ENCODE peak calls at places on chromosomes 1 and 21, in five cellular contexts. One of them, this sample, is unnamed.

GRCh38 chr1:29749546-29749945 is 513.2 kb downstream of the PTPRU start:
- DNase-seq in IMR-90: no peak
- DNase-seq in H1: no peak
- DNase-seq in H9: no peak
- DNase-seq in trophoblast cell: no peak
- DNase-seq in this sample: no peak

GRCh38 chr1:167090289-167090942 is at the start of gene GPA33:
- DNase-seq in IMR-90: no peak
- DNase-seq in H1: no peak
- DNase-seq in H9: no peak
- DNase-seq in trophoblast cell: no peak
- DNase-seq in this sample: no peak

GRCh38 chr1:53541761-53542550 is 82.8 kb downstream of the DMRTB1 start:
- DNase-seq in IMR-90: peak
- DNase-seq in H1: no peak
- DNase-seq in H9: peak
- DNase-seq in trophoblast cell: peak
- DNase-seq in this sample: no peak

GRCh38 chr1:8197493-8198282 is 120.2 kb upstream of the SLC45A1 start:
- DNase-seq in IMR-90: peak
- DNase-seq in H1: no peak
- DNase-seq in H9: no peak
- DNase-seq in trophoblast cell: peak
- DNase-seq in this sample: no peak

GRCh38 chr1:171266930-171267329 is 18.6 kb downstream of the FMO1 start:
- DNase-seq in IMR-90: no peak
- DNase-seq in H1: no peak
- DNase-seq in H9: no peak
- DNase-seq in trophoblast cell: no peak
- DNase-seq in this sample: no peak

GRCh38 chr21:33881689-33882440 is 33.7 kb downstream of the ATP5PO start:
- DNase-seq in IMR-90: no peak
- DNase-seq in H1: no peak
- DNase-seq in H9: no peak
- DNase-seq in trophoblast cell: no peak
- DNase-seq in this sample: no peak

GRCh38 chr1:9024837-9025236 is 1.4 kb downstream of the SLC2A7 start:
- DNase-seq in IMR-90: no peak
- DNase-seq in H1: no peak
- DNase-seq in H9: no peak
- DNase-seq in trophoblast cell: no peak
- DNase-seq in this sample: no peak

GRCh38 chr1:55204997-55205396 is 10.2 kb downstream of the USP24 start:
- DNase-seq in IMR-90: no peak
- DNase-seq in H1: no peak
- DNase-seq in H9: no peak
- DNase-seq in trophoblast cell: no peak
- DNase-seq in this sample: no peak

GRCh38 chr1:36253463-36253862 is 29.2 kb downstream of the THRAP3 start:
- DNase-seq in IMR-90: peak
- DNase-seq in H1: no peak
- DNase-seq in H9: no peak
- DNase-seq in trophoblast cell: no peak
- DNase-seq in this sample: no peak

GRCh38 chr21:14545906-14546480 is at the start of gene SAMSN1:
- DNase-seq in IMR-90: no peak
- DNase-seq in H1: no peak
- DNase-seq in H9: no peak
- DNase-seq in trophoblast cell: no peak
- DNase-seq in this sample: no peak

GRCh38 chr1:240691521-240692338 is 79.8 kb upstream of the GREM2 start:
- DNase-seq in IMR-90: peak
- DNase-seq in H1: peak
- DNase-seq in H9: peak
- DNase-seq in trophoblast cell: peak
- DNase-seq in this sample: peak

DNA sequence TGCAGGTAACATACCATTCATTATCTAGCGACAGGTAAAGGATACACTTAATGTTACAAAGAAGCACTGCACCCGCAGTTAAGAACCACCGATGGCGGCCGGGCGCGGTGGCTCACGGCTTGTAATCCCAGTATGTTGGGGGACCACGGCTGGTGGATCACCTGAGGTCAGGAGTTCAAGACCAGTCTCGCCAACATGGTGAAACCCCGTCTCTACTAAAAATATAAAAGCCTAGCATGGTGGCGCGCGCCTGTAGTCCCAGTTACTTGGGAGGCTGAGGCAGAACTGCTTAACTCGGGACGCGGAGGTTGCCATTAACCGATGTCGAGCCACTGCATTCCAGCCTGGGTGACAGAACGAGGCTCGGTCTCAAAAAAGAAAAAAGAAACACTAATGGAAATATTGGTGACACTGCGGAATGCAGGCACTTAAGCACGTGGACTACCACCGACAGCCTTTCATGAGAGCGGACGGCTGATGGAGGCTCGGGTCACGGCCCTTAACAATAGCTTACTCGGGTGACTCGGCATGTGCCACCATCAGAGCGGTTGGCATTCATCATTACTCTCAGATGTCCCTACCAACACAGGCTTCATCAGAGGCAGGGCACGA is 542 bp downstream of the GAS5 start:
- DNase-seq in IMR-90: no peak
- DNase-seq in H1: no peak
- DNase-seq in H9: peak
- DNase-seq in trophoblast cell: no peak
- DNase-seq in this sample: no peak
- H3K18ac ChIP-seq in IMR-90: peak
- H3K18ac ChIP-seq in H1: peak
- H3K18ac ChIP-seq in H9: peak
- H3K18ac ChIP-seq in trophoblast cell: peak
- H3K18ac ChIP-seq in this sample: peak

DNA sequence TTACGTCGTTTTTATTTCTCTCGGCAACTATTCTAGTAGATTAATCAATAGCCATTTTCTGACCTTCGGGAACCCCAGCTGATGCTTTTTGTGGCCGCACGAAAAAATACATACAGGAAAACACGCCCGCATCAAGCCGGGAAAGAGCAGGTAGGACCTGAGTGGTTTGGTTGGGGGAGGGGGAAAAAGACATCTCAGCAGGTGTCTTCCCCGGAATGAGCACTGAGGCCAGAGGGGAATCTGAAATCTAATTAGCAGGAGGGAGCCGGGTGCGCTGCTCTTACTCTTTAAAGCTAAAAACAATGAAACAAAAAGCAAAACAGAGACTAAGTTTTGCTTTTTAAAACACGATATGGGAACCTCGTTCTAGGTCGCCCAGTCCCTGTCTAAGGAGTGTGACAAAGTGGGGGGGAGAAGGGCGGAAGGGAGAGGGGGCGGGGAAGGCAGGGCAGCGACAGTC is 549 bp upstream of the FOXD3 start:
- DNase-seq in IMR-90: no peak
- DNase-seq in H1: peak
- DNase-seq in H9: peak
- DNase-seq in trophoblast cell: no peak
- DNase-seq in this sample: peak
- H3K9ac ChIP-seq in IMR-90: no peak
- H3K9ac ChIP-seq in H1: peak
- H3K9ac ChIP-seq in H9: peak
- H3K9ac ChIP-seq in trophoblast cell: no peak
- H3K9ac ChIP-seq in this sample: no peak

GRCh38 chr1:161198877-161199431 is at the start of gene ADAMTS4:
- DNase-seq in IMR-90: peak
- DNase-seq in H1: peak
- DNase-seq in H9: peak
- DNase-seq in trophoblast cell: no peak
- DNase-seq in this sample: no peak
- H3K18ac ChIP-seq in IMR-90: no peak
- H3K18ac ChIP-seq in H1: peak
- H3K18ac ChIP-seq in H9: peak
- H3K18ac ChIP-seq in trophoblast cell: no peak
- H3K18ac ChIP-seq in this sample: peak

GRCh38 chr1:93238425-93238824 is 57.9 kb downstream of the CCDC18 start:
- DNase-seq in IMR-90: no peak
- DNase-seq in H1: no peak
- DNase-seq in H9: no peak
- DNase-seq in trophoblast cell: no peak
- DNase-seq in this sample: no peak
- H3K9ac ChIP-seq in IMR-90: no peak
- H3K9ac ChIP-seq in H1: no peak
- H3K9ac ChIP-seq in H9: no peak
- H3K9ac ChIP-seq in trophoblast cell: no peak
- H3K9ac ChIP-seq in this sample: no peak

GRCh38 chr1:246708166-246708565 is 16.0 kb upstream of the SCCPDH start:
- DNase-seq in IMR-90: no peak
- DNase-seq in H1: no peak
- DNase-seq in H9: no peak
- DNase-seq in trophoblast cell: no peak
- DNase-seq in this sample: no peak

GRCh38 chr1:246705368-246705767 is 18.8 kb upstream of the SCCPDH start:
- DNase-seq in IMR-90: peak
- DNase-seq in H1: no peak
- DNase-seq in H9: no peak
- DNase-seq in trophoblast cell: peak
- DNase-seq in this sample: no peak

GRCh38 chr1:246711548-246712003 is 12.6 kb upstream of the SCCPDH start:
- DNase-seq in IMR-90: no peak
- DNase-seq in H1: no peak
- DNase-seq in H9: no peak
- DNase-seq in trophoblast cell: no peak
- DNase-seq in this sample: no peak

GRCh38 chr1:246709196-246709595 is 15.0 kb upstream of the SCCPDH start:
- DNase-seq in IMR-90: no peak
- DNase-seq in H1: no peak
- DNase-seq in H9: no peak
- DNase-seq in trophoblast cell: no peak
- DNase-seq in this sample: no peak

DNA sequence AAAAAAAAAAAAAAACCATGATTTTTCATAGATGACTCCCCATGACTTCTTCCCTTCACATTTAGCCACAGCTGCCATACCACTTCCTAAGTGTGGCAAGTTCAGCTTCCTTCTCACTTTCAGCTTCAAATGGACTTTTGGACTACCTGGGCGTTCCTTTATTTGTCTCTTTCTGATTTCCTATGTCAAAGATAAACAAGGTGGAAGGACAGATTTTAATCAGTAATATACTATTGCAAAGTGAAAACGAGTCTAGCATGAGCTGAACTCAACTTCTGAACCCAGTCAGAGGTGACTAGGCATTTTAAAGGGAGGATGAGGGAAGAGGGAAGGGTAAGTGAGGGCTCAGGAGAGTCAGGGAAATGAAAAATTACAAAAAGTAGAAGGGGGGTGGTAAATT is 14.4 kb upstream of the SCCPDH start:
- DNase-seq in IMR-90: no peak
- DNase-seq in H1: no peak
- DNase-seq in H9: no peak
- DNase-seq in trophoblast cell: no peak
- DNase-seq in this sample: no peak
- H3K18ac ChIP-seq in IMR-90: no peak
- H3K18ac ChIP-seq in H1: no peak
- H3K18ac ChIP-seq in H9: no peak
- H3K18ac ChIP-seq in trophoblast cell: no peak
- H3K18ac ChIP-seq in this sample: no peak

GRCh38 chr1:19035356-19036048 is 79.0 kb upstream of the IFFO2 start:
- DNase-seq in IMR-90: no peak
- DNase-seq in H1: no peak
- DNase-seq in H9: no peak
- DNase-seq in trophoblast cell: no peak
- DNase-seq in this sample: no peak

GRCh38 chr1:19036049-19036546 is 79.6 kb upstream of the IFFO2 start:
- DNase-seq in IMR-90: no peak
- DNase-seq in H1: no peak
- DNase-seq in H9: no peak
- DNase-seq in trophoblast cell: no peak
- DNase-seq in this sample: no peak

GRCh38 chr1:19033516-19033840 is 77.0 kb upstream of the IFFO2 start:
- DNase-seq in IMR-90: no peak
- DNase-seq in H1: no peak
- DNase-seq in H9: no peak
- DNase-seq in trophoblast cell: no peak
- DNase-seq in this sample: no peak

GRCh38 chr1:19033926-19034680 is 77.6 kb upstream of the IFFO2 start:
- DNase-seq in IMR-90: peak
- DNase-seq in H1: no peak
- DNase-seq in H9: no peak
- DNase-seq in trophoblast cell: peak
- DNase-seq in this sample: no peak

GRCh38 chr1:19034721-19035120 is 78.2 kb upstream of the IFFO2 start:
- DNase-seq in IMR-90: no peak
- DNase-seq in H1: no peak
- DNase-seq in H9: no peak
- DNase-seq in trophoblast cell: no peak
- DNase-seq in this sample: no peak
- H3K9ac ChIP-seq in IMR-90: no peak
- H3K9ac ChIP-seq in H1: no peak
- H3K9ac ChIP-seq in H9: no peak
- H3K9ac ChIP-seq in trophoblast cell: no peak
- H3K9ac ChIP-seq in this sample: no peak

GRCh38 chr21:45286671-45287437 is 841 bp downstream of the POFUT2 start:
- DNase-seq in IMR-90: peak
- DNase-seq in H1: peak
- DNase-seq in H9: peak
- DNase-seq in trophoblast cell: no peak
- DNase-seq in this sample: peak
- H3K18ac ChIP-seq in IMR-90: no peak
- H3K18ac ChIP-seq in H1: no peak
- H3K18ac ChIP-seq in H9: no peak
- H3K18ac ChIP-seq in trophoblast cell: peak
- H3K18ac ChIP-seq in this sample: peak

GRCh38 chr1:10398734-10399486 is at the start of gene PGD:
- DNase-seq in IMR-90: peak
- DNase-seq in H1: peak
- DNase-seq in H9: peak
- DNase-seq in trophoblast cell: peak
- DNase-seq in this sample: peak

GRCh38 chr1:10399487-10399917 is 638 bp downstream of the PGD start:
- DNase-seq in IMR-90: peak
- DNase-seq in H1: no peak
- DNase-seq in H9: no peak
- DNase-seq in trophoblast cell: no peak
- DNase-seq in this sample: no peak

GRCh38 chr1:10402729-10403274 is 3.9 kb downstream of the PGD start:
- DNase-seq in IMR-90: peak
- DNase-seq in H1: no peak
- DNase-seq in H9: no peak
- DNase-seq in trophoblast cell: no peak
- DNase-seq in this sample: no peak

GRCh38 chr1:10400013-10400412 is 1.1 kb downstream of the PGD start:
- DNase-seq in IMR-90: no peak
- DNase-seq in H1: no peak
- DNase-seq in H9: no peak
- DNase-seq in trophoblast cell: no peak
- DNase-seq in this sample: no peak

GRCh38 chr1:10401281-10401680 is 2.4 kb downstream of the PGD start:
- DNase-seq in IMR-90: peak
- DNase-seq in H1: no peak
- DNase-seq in H9: no peak
- DNase-seq in trophoblast cell: no peak
- DNase-seq in this sample: no peak
- H3K9ac ChIP-seq in IMR-90: no peak
- H3K9ac ChIP-seq in H1: no peak
- H3K9ac ChIP-seq in H9: no peak
- H3K9ac ChIP-seq in trophoblast cell: no peak
- H3K9ac ChIP-seq in this sample: no peak

This sample was measured in neuronal stem cell.